ENCODE peak calls at places on chromosomes 1 and 21, in seven cellular contexts. One of them, this sample, is unnamed.

GRCh38 chr21:34092241-34092921 is 19.0 kb downstream of the MRPS6 start:
- DNase-seq in SK-N-SH: no peak
- DNase-seq in HCT116: no peak
- DNase-seq in H1: no peak
- DNase-seq in K562: no peak
- DNase-seq in GM12878: no peak
- DNase-seq in HepG2: no peak
- DNase-seq in this sample: no peak

GRCh38 chr1:67020304-67020703 is 33.6 kb downstream of the SLC35D1 start:
- DNase-seq in SK-N-SH: no peak
- DNase-seq in GM12878: no peak
- DNase-seq in K562: no peak
- DNase-seq in HCT116: no peak
- DNase-seq in H1: no peak
- DNase-seq in HepG2: no peak
- DNase-seq in this sample: no peak

GRCh38 chr1:66575739-66576138 is 41.8 kb downstream of the SGIP1 start:
- DNase-seq in SK-N-SH: peak; percentile 24
- DNase-seq in GM12878: no peak
- DNase-seq in HCT116: no peak
- DNase-seq in HepG2: peak; percentile 24
- DNase-seq in K562: no peak
- DNase-seq in H1: no peak
- DNase-seq in this sample: no peak

GRCh38 chr1:119731741-119732430 is 20.2 kb downstream of the PHGDH start:
- DNase-seq in H1: no peak
- DNase-seq in HepG2: no peak
- DNase-seq in K562: no peak
- DNase-seq in SK-N-SH: no peak
- DNase-seq in HCT116: no peak
- DNase-seq in GM12878: no peak
- DNase-seq in this sample: no peak

GRCh38 chr1:25540750-25541350 is 2.6 kb upstream of the LDLRAP1 start:
- DNase-seq in SK-N-SH: peak; percentile 74
- DNase-seq in H1: no peak
- DNase-seq in K562: no peak
- DNase-seq in GM12878: no peak
- DNase-seq in HCT116: no peak
- DNase-seq in HepG2: no peak
- DNase-seq in this sample: no peak

GRCh38 chr1:48228156-48228555 is 5.6 kb downstream of the SLC5A9 start:
- DNase-seq in HCT116: no peak
- DNase-seq in SK-N-SH: peak; percentile 19
- DNase-seq in K562: no peak
- DNase-seq in GM12878: no peak
- DNase-seq in HepG2: peak; percentile 17
- DNase-seq in H1: peak; percentile 68
- DNase-seq in this sample: no peak

GRCh38 chr1:226832613-226833012 is 37.8 kb upstream of the PSEN2 start:
- DNase-seq in K562: no peak
- DNase-seq in SK-N-SH: no peak
- DNase-seq in GM12878: no peak
- DNase-seq in H1: no peak
- DNase-seq in HCT116: no peak
- DNase-seq in HepG2: no peak
- DNase-seq in this sample: no peak

GRCh38 chr1:152107984-152108898 is 7.0 kb downstream of the TCHH start:
- DNase-seq in HCT116: peak; percentile 63
- DNase-seq in H1: peak; percentile 54
- DNase-seq in GM12878: no peak
- DNase-seq in HepG2: no peak
- DNase-seq in K562: no peak
- DNase-seq in SK-N-SH: no peak
- DNase-seq in this sample: no peak

GRCh38 chr1:228181105-228181504 is 15.5 kb downstream of the IBA57 start:
- DNase-seq in H1: no peak
- DNase-seq in HCT116: no peak
- DNase-seq in SK-N-SH: no peak
- DNase-seq in HepG2: no peak
- DNase-seq in GM12878: no peak
- DNase-seq in K562: no peak
- DNase-seq in this sample: no peak

GRCh38 chr1:145705634-145706033 is 1.5 kb downstream of the PDZK1 start:
- DNase-seq in H1: no peak
- DNase-seq in K562: no peak
- DNase-seq in SK-N-SH: no peak
- DNase-seq in HepG2: no peak
- DNase-seq in HCT116: no peak
- DNase-seq in GM12878: no peak
- DNase-seq in this sample: no peak

GRCh38 chr1:145696630-145696960 is 10.6 kb downstream of the PDZK1 start:
- DNase-seq in K562: no peak
- DNase-seq in HepG2: no peak
- DNase-seq in HCT116: no peak
- DNase-seq in SK-N-SH: no peak
- DNase-seq in GM12878: no peak
- DNase-seq in H1: no peak
- DNase-seq in this sample: no peak

GRCh38 chr1:145702052-145702451 is 5.1 kb downstream of the PDZK1 start:
- DNase-seq in GM12878: no peak
- DNase-seq in K562: no peak
- DNase-seq in HCT116: no peak
- DNase-seq in SK-N-SH: no peak
- DNase-seq in H1: no peak
- DNase-seq in HepG2: peak; percentile 45
- DNase-seq in this sample: no peak

GRCh38 chr1:145702826-145703225 is 4.3 kb downstream of the PDZK1 start:
- DNase-seq in K562: no peak
- DNase-seq in H1: no peak
- DNase-seq in HCT116: no peak
- DNase-seq in SK-N-SH: no peak
- DNase-seq in GM12878: no peak
- DNase-seq in HepG2: no peak
- DNase-seq in this sample: no peak

GRCh38 chr1:145701306-145701862 is 5.8 kb downstream of the PDZK1 start:
- DNase-seq in GM12878: no peak
- DNase-seq in HepG2: no peak
- DNase-seq in K562: no peak
- DNase-seq in H1: no peak
- DNase-seq in HCT116: no peak
- DNase-seq in SK-N-SH: no peak
- DNase-seq in this sample: no peak
- TF ChIP-seq JUND in GM12878: no peak
- TF ChIP-seq JUND in HepG2: no peak
- TF ChIP-seq JUND in K562: no peak
- TF ChIP-seq JUND in H1: no peak
- TF ChIP-seq JUND in HCT116: no peak
- TF ChIP-seq JUND in SK-N-SH: no peak
- TF ChIP-seq JUND in this sample: no peak

DNA sequence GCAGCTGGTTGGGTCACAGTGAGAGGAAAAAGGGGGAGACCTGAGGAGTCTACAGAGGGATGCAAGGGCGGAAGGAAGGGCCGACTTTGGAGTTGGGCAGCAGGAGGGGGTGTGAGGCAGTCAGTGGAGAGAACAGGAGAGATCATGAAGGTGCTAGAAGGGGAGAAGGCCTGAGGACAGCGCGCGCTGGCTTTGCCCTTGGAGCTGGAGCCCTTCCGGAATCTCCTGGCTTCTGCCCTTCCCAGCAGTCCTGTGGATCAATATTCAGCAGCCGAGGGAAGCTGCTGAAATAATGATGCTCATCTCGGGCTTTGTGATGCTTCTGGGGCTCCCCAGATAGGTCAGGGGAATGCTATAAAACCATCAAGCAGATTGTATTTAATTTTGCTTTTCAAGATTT is 26.7 kb downstream of the SLC37A1 start:
- DNase-seq in H1: no peak
- DNase-seq in K562: no peak
- DNase-seq in SK-N-SH: no peak
- DNase-seq in HepG2: no peak
- DNase-seq in HCT116: no peak
- DNase-seq in GM12878: no peak
- DNase-seq in this sample: no peak
- TF ChIP-seq JUND in H1: no peak
- TF ChIP-seq JUND in K562: no peak
- TF ChIP-seq JUND in SK-N-SH: no peak
- TF ChIP-seq JUND in HepG2: no peak
- TF ChIP-seq JUND in HCT116: no peak
- TF ChIP-seq JUND in GM12878: no peak
- TF ChIP-seq JUND in this sample: no peak

DNA sequence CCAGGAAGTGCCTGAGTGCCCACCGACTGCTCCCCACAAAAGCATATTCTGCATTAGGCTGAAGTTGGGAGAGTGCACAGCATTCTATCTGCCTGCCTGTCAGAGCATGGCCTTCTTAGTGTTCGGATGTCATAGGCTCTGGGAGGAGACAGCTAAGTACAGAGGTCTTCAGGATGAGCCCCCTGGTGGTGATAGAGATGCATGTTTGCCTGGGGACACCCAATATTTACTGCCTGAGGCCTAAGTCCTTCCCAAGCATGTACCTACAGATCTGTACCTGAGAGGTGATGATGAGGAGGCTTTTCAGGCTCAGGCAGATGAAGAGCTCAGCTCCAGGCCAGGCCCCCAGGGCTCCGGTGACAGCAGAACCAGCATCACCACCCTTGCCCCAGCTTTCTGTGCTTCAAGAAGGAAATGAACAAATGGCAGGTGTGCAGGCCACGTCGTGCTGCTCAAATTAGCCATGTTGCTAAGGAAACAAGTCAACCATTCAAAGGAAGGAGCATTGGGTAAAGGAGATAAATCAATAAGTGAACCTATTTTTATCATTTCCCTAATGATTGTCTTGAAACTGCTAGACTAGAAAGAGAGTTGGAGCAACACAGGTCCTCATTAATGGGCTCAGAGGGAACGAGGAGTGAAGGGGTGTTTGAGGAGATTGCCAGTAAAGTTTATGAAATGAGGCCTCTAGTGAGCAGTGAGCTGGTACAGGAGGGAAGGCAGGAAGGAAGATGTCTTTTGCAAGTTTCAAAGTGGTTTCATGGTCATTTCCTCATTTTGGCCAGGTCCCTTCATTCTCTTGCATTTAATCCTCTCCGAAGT is 21.2 kb downstream of the CACNA1E start:
- DNase-seq in GM12878: peak; percentile 74
- DNase-seq in HCT116: peak; percentile 62
- DNase-seq in H1: peak; percentile 52
- DNase-seq in K562: peak; percentile 69
- DNase-seq in HepG2: peak; percentile 48
- DNase-seq in SK-N-SH: no peak
- DNase-seq in this sample: no peak
- TF ChIP-seq JUND in GM12878: no peak
- TF ChIP-seq JUND in HCT116: no peak
- TF ChIP-seq JUND in H1: no peak
- TF ChIP-seq JUND in K562: no peak
- TF ChIP-seq JUND in HepG2: no peak
- TF ChIP-seq JUND in SK-N-SH: no peak
- TF ChIP-seq JUND in this sample: no peak

GRCh38 chr1:175893192-175893591 is 149.8 kb upstream of the TNR start:
- DNase-seq in H1: no peak
- DNase-seq in K562: no peak
- DNase-seq in HCT116: no peak
- DNase-seq in HepG2: no peak
- DNase-seq in GM12878: no peak
- DNase-seq in SK-N-SH: no peak
- DNase-seq in this sample: no peak
- TF ChIP-seq JUND in H1: no peak
- TF ChIP-seq JUND in K562: peak; percentile 43
- TF ChIP-seq JUND in HCT116: no peak
- TF ChIP-seq JUND in HepG2: no peak
- TF ChIP-seq JUND in GM12878: no peak
- TF ChIP-seq JUND in SK-N-SH: no peak
- TF ChIP-seq JUND in this sample: no peak

GRCh38 chr1:233443040-233443439 is 115.5 kb downstream of the MAP3K21 start:
- DNase-seq in HepG2: no peak
- DNase-seq in HCT116: no peak
- DNase-seq in GM12878: no peak
- DNase-seq in H1: no peak
- DNase-seq in SK-N-SH: no peak
- DNase-seq in K562: no peak
- DNase-seq in this sample: no peak

GRCh38 chr1:233442392-233442791 is 114.9 kb downstream of the MAP3K21 start:
- DNase-seq in SK-N-SH: no peak
- DNase-seq in GM12878: no peak
- DNase-seq in HCT116: no peak
- DNase-seq in HepG2: no peak
- DNase-seq in H1: no peak
- DNase-seq in K562: no peak
- DNase-seq in this sample: no peak

GRCh38 chr1:233439721-233440120 is 112.2 kb downstream of the MAP3K21 start:
- DNase-seq in SK-N-SH: no peak
- DNase-seq in HCT116: no peak
- DNase-seq in HepG2: no peak
- DNase-seq in H1: no peak
- DNase-seq in GM12878: no peak
- DNase-seq in K562: no peak
- DNase-seq in this sample: no peak

GRCh38 chr1:233441981-233442380 is 114.5 kb downstream of the MAP3K21 start:
- DNase-seq in H1: no peak
- DNase-seq in K562: no peak
- DNase-seq in HepG2: no peak
- DNase-seq in GM12878: no peak
- DNase-seq in HCT116: no peak
- DNase-seq in SK-N-SH: no peak
- DNase-seq in this sample: no peak

DNA sequence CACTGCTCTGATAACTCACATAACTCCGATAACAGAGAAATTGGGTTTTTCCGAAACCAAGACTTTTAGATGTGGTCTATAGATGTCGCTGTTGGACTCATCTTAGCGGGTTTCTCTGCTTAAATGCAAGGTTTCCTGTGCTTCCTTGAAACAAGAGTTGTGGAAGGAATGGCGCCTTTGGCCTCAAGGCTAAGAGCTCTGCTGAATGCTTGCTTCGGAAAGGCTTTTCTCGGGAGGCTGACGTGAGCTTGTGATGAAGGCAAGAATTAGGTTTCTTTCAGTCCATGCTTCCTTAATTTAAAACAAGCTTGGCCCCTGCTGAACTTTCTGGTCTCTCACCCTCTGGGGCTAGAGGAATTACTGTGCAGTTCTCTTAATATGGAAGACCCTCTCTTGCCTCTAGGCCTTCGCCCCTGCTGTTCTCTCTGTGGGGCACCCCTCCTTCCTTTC is 113.5 kb downstream of the MAP3K21 start:
- DNase-seq in K562: peak; percentile 41
- DNase-seq in GM12878: peak; percentile 54
- DNase-seq in SK-N-SH: peak; percentile 49
- DNase-seq in HepG2: peak; percentile 31
- DNase-seq in HCT116: peak; percentile 71
- DNase-seq in H1: peak; percentile 54
- DNase-seq in this sample: peak; percentile 84
- TF ChIP-seq JUND in K562: no peak
- TF ChIP-seq JUND in GM12878: no peak
- TF ChIP-seq JUND in SK-N-SH: no peak
- TF ChIP-seq JUND in HepG2: no peak
- TF ChIP-seq JUND in HCT116: no peak
- TF ChIP-seq JUND in H1: no peak
- TF ChIP-seq JUND in this sample: no peak

GRCh38 chr1:1181129-1181937 is 7.7 kb downstream of the TTLL10 start:
- DNase-seq in HCT116: no peak
- DNase-seq in SK-N-SH: peak; percentile 37
- DNase-seq in GM12878: no peak
- DNase-seq in HepG2: no peak
- DNase-seq in H1: no peak
- DNase-seq in K562: no peak
- DNase-seq in this sample: no peak
- TF ChIP-seq JUND in HCT116: no peak
- TF ChIP-seq JUND in SK-N-SH: no peak
- TF ChIP-seq JUND in GM12878: no peak
- TF ChIP-seq JUND in HepG2: no peak
- TF ChIP-seq JUND in H1: no peak
- TF ChIP-seq JUND in K562: no peak
- TF ChIP-seq JUND in this sample: no peak

This sample was measured in T47D.